ENCODE peak calls at places on chromosomes 7 and 10, in four cellular contexts. I, Q, F and Z are unnamed samples.
A peak's percentile ranks its signal among the peaks of the same experiment; 100 is the strongest.

GRCh38 chr10:6473901-6474370 is 106.1 kb downstream of the PRKCQ start:
- DNase-seq in F (no peak), Q (no peak), I (no peak), Z (no peak)

GRCh38 chr10:118628397-118628796 is 32.9 kb upstream of the PRLHR start:
- DNase-seq in F (no peak), I (no peak), Q (no peak), Z (no peak)

GRCh38 chr7:134891262-134892001 is 94.9 kb upstream of the AGBL3 start:
- DNase-seq in Q (peak; percentile 92), I (peak; percentile 100), F (peak; percentile 80), Z (peak; percentile 94)

GRCh38 chr10:44982114-44982460 is 3.5 kb upstream of the DEPP1 start:
- DNase-seq in F (no peak), Q (peak; percentile 93), I (peak; percentile 40), Z (no peak)

GRCh38 chr10:133442191-133442966 is 11.4 kb upstream of the SCART1 start:
- DNase-seq in F (no peak), Q (no peak), I (no peak), Z (no peak)

GRCh38 chr10:97238855-97239254 is 53.1 kb upstream of the SLIT1 start:
- DNase-seq in F (no peak), I (no peak), Q (no peak), Z (no peak)

GRCh38 chr10:71690094-71690720 is 29.4 kb downstream of the C10orf105 start:
- DNase-seq in F (no peak), I (no peak), Q (no peak), Z (no peak)

GRCh38 chr7:87600130-87601124 is at the start of gene ABCB1:
- DNase-seq in F (peak; percentile 74), Q (no peak), I (peak; percentile 40), Z (no peak)

GRCh38 chr7:93902777-93903423 is 3.5 kb upstream of the GNGT1 start:
- DNase-seq in Q (peak; percentile 52), F (peak; percentile 54), I (peak; percentile 74), Z (no peak)

GRCh38 chr10:103491729-103492364 is 1.7 kb upstream of the NEURL1 start:
- DNase-seq in I (peak; percentile 94), F (no peak), Q (peak; percentile 71), Z (peak; percentile 96)

GRCh38 chr7:38902443-38902842 is 6.5 kb downstream of the VPS41 start:
- DNase-seq in Q (no peak), F (no peak), I (no peak), Z (no peak)

GRCh38 chr10:77400041-77400440 is 237.6 kb downstream of the KCNMA1 start:
- DNase-seq in F (no peak), I (no peak), Q (no peak), Z (no peak)

GRCh38 chr7:100099452-100099851 is 1.7 kb downstream of the MCM7 start:
- DNase-seq in Q (no peak), I (no peak), F (no peak), Z (no peak)

GRCh38 chr7:95687759-95688343 is 84.5 kb upstream of the DYNC1I1 start:
- DNase-seq in I (peak; percentile 53), Q (peak; percentile 56), F (no peak), Z (no peak)

GRCh38 chr7:21959387-21959776 is 13.7 kb upstream of the CDCA7L start:
- DNase-seq in Q (no peak), F (no peak), I (no peak), Z (no peak)

GRCh38 chr7:123367508-123368122 is 166.8 kb downstream of the IQUB start:
- DNase-seq in F (no peak), Q (peak; percentile 63), I (peak; percentile 63), Z (peak; percentile 0)

DNA sequence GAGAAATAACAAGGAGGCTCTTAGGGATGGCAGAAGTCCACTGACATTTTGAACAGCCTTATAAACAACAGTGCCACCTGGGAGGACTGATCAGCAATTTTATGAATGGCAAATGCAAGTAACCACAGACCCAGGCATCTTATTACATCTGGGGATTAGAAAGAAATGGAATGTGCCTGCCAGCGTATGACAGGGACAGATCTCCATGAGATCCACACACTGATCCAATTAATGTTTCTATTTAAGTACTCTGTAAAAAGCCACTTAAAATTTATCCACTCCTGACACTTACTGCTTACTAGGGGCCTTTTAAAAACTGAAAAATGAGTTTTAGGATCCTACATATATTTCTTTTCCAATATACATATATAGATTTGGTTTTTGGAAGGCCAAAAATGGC is 28.6 kb downstream of the PARD3 start:
- DNase-seq in I (peak; percentile 45), Q (peak; percentile 59), F (no peak), Z (peak; percentile 50)
- TF ChIP-seq CTCF in I (no peak), Q (peak; percentile 37), F (no peak), Z (no peak)

GRCh38 chr10:29702288-29703164 is 67.8 kb upstream of the SVIL start:
- DNase-seq in I (no peak), F (no peak), Q (no peak), Z (no peak)
- H3K4me3 ChIP-seq in I (no peak overlapping the region), F (no peak overlapping the region), Q (no peak overlapping the region), Z (no peak overlapping the region)

GRCh38 chr7:143355450-143356385 is 6.8 kb downstream of the FAM131B start:
- DNase-seq in I (no peak), F (no peak), Q (no peak), Z (no peak)
- TF ChIP-seq CTCF in I (no peak), F (peak; percentile 24), Q (no peak), Z (no peak)

GRCh38 chr7:19099924-19100323 is 17.5 kb downstream of the TWIST1 start:
- DNase-seq in I (no peak), Q (no peak), F (no peak), Z (no peak)
- H3K4me3 ChIP-seq in I (no peak overlapping the region), Q (no peak overlapping the region), F (no peak overlapping the region), Z (no peak overlapping the region)

GRCh38 chr10:34310234-34310633 is 504.9 kb downstream of the PARD3 start:
- DNase-seq in F (no peak), Q (no peak), I (no peak), Z (no peak)

GRCh38 chr10:34303022-34303421 is 512.1 kb downstream of the PARD3 start:
- DNase-seq in I (no peak), F (no peak), Q (no peak), Z (no peak)

DNA sequence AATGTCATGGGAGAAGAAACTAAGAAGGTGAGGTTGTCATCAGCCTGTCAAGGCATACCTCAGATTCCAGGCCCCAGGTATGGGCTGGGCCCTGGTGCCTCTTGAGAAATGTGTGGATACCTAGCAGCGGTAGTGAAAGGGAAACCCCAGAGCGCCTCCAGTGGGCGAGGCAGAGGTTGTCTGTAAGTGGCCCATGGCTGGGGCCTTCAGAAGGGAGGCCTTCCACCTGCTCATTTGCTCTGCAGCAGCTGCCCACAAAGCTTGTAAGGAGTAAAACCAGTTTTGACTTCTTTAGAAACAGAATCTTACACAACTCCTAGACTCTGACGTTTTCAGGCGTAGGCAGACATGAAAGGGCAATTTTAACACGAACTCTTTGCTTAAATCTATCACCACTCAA is 509.9 kb downstream of the PARD3 start:
- DNase-seq in I (no peak), Q (peak; percentile 70), F (peak; percentile 80), Z (no peak)
- TF ChIP-seq CTCF in I (no peak), Q (peak; percentile 75), F (peak; percentile 75), Z (no peak)

GRCh38 chr7:128344431-128344774 is 695 bp upstream of the RBM28 start:
- DNase-seq in Q (no peak), F (no peak), I (no peak), Z (no peak)
- H3K4me3 ChIP-seq in Q (peak overlapping the region; percentile 89), F (no peak overlapping the region), I (no peak overlapping the region), Z (no peak overlapping the region)

GRCh38 chr7:152382244-152382643 is 53.6 kb downstream of the KMT2C start:
- DNase-seq in I (no peak), F (no peak), Q (no peak), Z (no peak)

GRCh38 chr7:152383341-152384234 is 52.2 kb downstream of the KMT2C start:
- DNase-seq in I (peak; percentile 95), F (no peak), Q (no peak), Z (peak; percentile 52)
- TF ChIP-seq CTCF in I (peak; percentile 17), F (no peak), Q (no peak), Z (no peak)

GRCh38 chr7:47778153-47778661 is 170.1 kb downstream of the PKD1L1 start:
- DNase-seq in I (no peak), F (no peak), Q (peak; percentile 65), Z (peak; percentile 42)

GRCh38 chr7:47779341-47779771 is 168.9 kb downstream of the PKD1L1 start:
- DNase-seq in Q (no peak), I (peak; percentile 33), F (no peak), Z (no peak)

GRCh38 chr7:47775238-47775637 is 173.0 kb downstream of the PKD1L1 start:
- DNase-seq in I (no peak), F (no peak), Q (no peak), Z (no peak)

GRCh38 chr7:47776335-47776734 is 171.9 kb downstream of the PKD1L1 start:
- DNase-seq in Q (peak; percentile 74), I (no peak), F (no peak), Z (no peak)

GRCh38 chr7:47777531-47778152 is 170.6 kb downstream of the PKD1L1 start:
- DNase-seq in I (no peak), Q (no peak), F (no peak), Z (no peak)
- H3K4me3 ChIP-seq in I (no peak overlapping the region), Q (no peak overlapping the region), F (no peak overlapping the region), Z (no peak overlapping the region)

DNA sequence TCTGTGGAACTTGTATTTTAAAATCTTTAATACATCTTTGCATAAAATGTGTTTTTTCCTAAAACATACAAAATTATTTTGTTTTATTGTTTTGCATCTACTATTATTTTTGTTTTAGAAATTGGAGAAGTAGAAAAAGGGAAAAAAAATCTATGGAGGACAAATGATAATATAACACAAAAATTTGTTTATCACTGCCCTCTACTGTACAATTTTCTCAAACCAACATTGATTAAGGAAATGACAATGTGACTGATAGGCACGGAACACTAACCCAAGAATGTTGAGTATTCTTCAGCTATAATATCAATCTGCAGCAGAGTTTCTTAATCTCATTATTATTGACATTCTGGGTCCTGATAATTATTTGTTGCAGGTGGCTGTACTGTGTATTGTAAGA is 9.5 kb upstream of the ING3 start:
- DNase-seq in I (peak; percentile 16), Q (peak; percentile 50), F (no peak), Z (no peak)
- TF ChIP-seq CTCF in I (peak; percentile 26), Q (peak; percentile 64), F (no peak), Z (no peak)